ENCODE peak calls at places on chromosomes 6 and 20, in six cellular contexts. L is H7; I is EL; R is adrenal gland; O is left lung; V is activated T-helper 2 cell treated with anti-CD3 and anti-CD28 coated beads, Interferon-gamma antibody, Interleukin-2, Interleukin-4, amounts not matched to agents 10 μg/mL and 5 μg/mL and 100 μg/mL, durations not matched to agents 14 hours and 24 hours and 36 hours. B is an unnamed sample.

GRCh38 chr6:3908961-3909360 is 59.8 kb downstream of the FAM50B start:
- DNase-seq in R (no peak), I (no peak), V (no peak), L (no peak), O (no peak), B (no peak)

GRCh38 chr20:33233129-33233774 is 2.5 kb upstream of the BPIFA1 start:
- DNase-seq in I (no peak), O (no peak), V (no peak), R (no peak), L (peak), B (peak)

GRCh38 chr20:59723607-59724456 is 119.5 kb downstream of the PHACTR3 start:
- DNase-seq in I (peak), L (no peak), R (no peak), O (no peak), V (no peak), B (no peak)

GRCh38 chr6:65935412-65935811 is 228.4 kb upstream of the EYS start:
- DNase-seq in R (no peak), O (no peak), V (no peak), L (no peak), I (no peak), B (no peak)

GRCh38 chr20:37984018-37984785 is 49.1 kb downstream of the TTI1 start:
- DNase-seq in R (peak), I (no peak), O (no peak), L (no peak), V (no peak), B (no peak)

GRCh38 chr20:62080249-62080993 is 14.7 kb upstream of the TAF4 start:
- DNase-seq in L (no peak), I (no peak), V (no peak), O (no peak), R (no peak), B (no peak)

GRCh38 chr20:57480444-57481152 is 44.3 kb downstream of the CTCFL start:
- DNase-seq in L (peak), R (no peak), I (no peak), O (no peak), V (no peak), B (no peak)

GRCh38 chr6:10256113-10256690 is 158.7 kb downstream of the TFAP2A start:
- DNase-seq in O (no peak), V (no peak), I (no peak), R (peak), L (no peak), B (no peak)

GRCh38 chr20:2402271-2402980 is 21.7 kb downstream of the TGM6 start:
- DNase-seq in V (no peak), O (no peak), I (peak), L (peak), R (no peak), B (no peak)

GRCh38 chr6:49327005-49327404 is 136.0 kb downstream of the MMUT start:
- DNase-seq in I (no peak), O (no peak), V (no peak), L (no peak), R (no peak), B (no peak)

GRCh38 chr20:25252686-25253421 is 5.0 kb downstream of the PYGB start:
- DNase-seq in R (no peak), L (no peak), I (no peak), O (no peak), V (no peak), B (no peak)

GRCh38 chr6:103273048-103273447 is 1586.7 kb downstream of the HACE1 start:
- DNase-seq in O (no peak), V (no peak), R (no peak), L (peak), I (peak), B (peak)